ENCODE peak calls at places on chromosomes 6 and 20, in five cellular contexts. One of them, this sample, is unnamed. For H3K4me1, the result is how much of the 10 kb centered on the place peaks cover.

GRCh38 chr20:38555395-38555794 is 25.6 kb upstream of the ADIG start:
- DNase-seq in endodermal cell: no peak
- DNase-seq in GM23248: no peak
- DNase-seq in stomach: no peak
- DNase-seq in cardiac muscle cell: no peak
- DNase-seq in this sample: no peak

GRCh38 chr20:53413188-53413631 is 180.4 kb downstream of the ZNF217 start:
- DNase-seq in endodermal cell: peak
- DNase-seq in GM23248: no peak
- DNase-seq in stomach: peak
- DNase-seq in cardiac muscle cell: no peak
- DNase-seq in this sample: peak

GRCh38 chr6:14452567-14453527 is 335.3 kb downstream of the CD83 start:
- DNase-seq in endodermal cell: no peak
- DNase-seq in GM23248: no peak
- DNase-seq in stomach: no peak
- DNase-seq in cardiac muscle cell: no peak
- DNase-seq in this sample: no peak

GRCh38 chr6:12490904-12491571 is 200.9 kb downstream of the EDN1 start:
- DNase-seq in endodermal cell: no peak
- DNase-seq in GM23248: peak
- DNase-seq in stomach: no peak
- DNase-seq in cardiac muscle cell: peak
- DNase-seq in this sample: no peak

GRCh38 chr6:132190815-132191175 is 210.5 kb downstream of the MOXD1 start:
- DNase-seq in endodermal cell: no peak
- DNase-seq in GM23248: peak
- DNase-seq in stomach: no peak
- DNase-seq in cardiac muscle cell: peak
- DNase-seq in this sample: no peak

GRCh38 chr20:45098096-45098773 is 2.7 kb downstream of the KCNS1 start:
- DNase-seq in endodermal cell: peak
- DNase-seq in GM23248: peak
- DNase-seq in stomach: peak
- DNase-seq in cardiac muscle cell: peak
- DNase-seq in this sample: peak

GRCh38 chr6:10403385-10404106 is 11.3 kb downstream of the TFAP2A start:
- DNase-seq in endodermal cell: no peak
- DNase-seq in GM23248: peak
- DNase-seq in stomach: no peak
- DNase-seq in cardiac muscle cell: peak
- DNase-seq in this sample: no peak

GRCh38 chr6:132188865-132189264 is 212.4 kb downstream of the MOXD1 start:
- DNase-seq in endodermal cell: no peak
- DNase-seq in GM23248: peak
- DNase-seq in stomach: no peak
- DNase-seq in cardiac muscle cell: peak
- DNase-seq in this sample: no peak

GRCh38 chr6:159438106-159438505 is 254.9 kb downstream of the SOD2 start:
- DNase-seq in endodermal cell: no peak
- DNase-seq in GM23248: no peak
- DNase-seq in stomach: no peak
- DNase-seq in cardiac muscle cell: no peak
- DNase-seq in this sample: no peak

GRCh38 chr6:155883741-155884140 is 428.1 kb upstream of the NOX3 start:
- DNase-seq in endodermal cell: no peak
- DNase-seq in GM23248: peak
- DNase-seq in stomach: no peak
- DNase-seq in cardiac muscle cell: peak
- DNase-seq in this sample: no peak

GRCh38 chr6:138184230-138184629 is 22.5 kb downstream of the ARFGEF3 start:
- DNase-seq in endodermal cell: no peak
- DNase-seq in GM23248: no peak
- DNase-seq in stomach: no peak
- DNase-seq in cardiac muscle cell: no peak
- DNase-seq in this sample: no peak

GRCh38 chr6:20569000-20569610 is 34.8 kb downstream of the CDKAL1 start:
- DNase-seq in endodermal cell: no peak
- DNase-seq in GM23248: peak
- DNase-seq in stomach: no peak
- DNase-seq in cardiac muscle cell: no peak
- DNase-seq in this sample: no peak

GRCh38 chr20:2109425-2110210 is 8.0 kb downstream of the STK35 start:
- DNase-seq in endodermal cell: no peak
- DNase-seq in GM23248: peak
- DNase-seq in stomach: peak
- DNase-seq in cardiac muscle cell: peak
- DNase-seq in this sample: peak

GRCh38 chr6:133817460-133818047 is 71.4 kb upstream of the TCF21 start:
- DNase-seq in endodermal cell: peak
- DNase-seq in GM23248: no peak
- DNase-seq in stomach: no peak
- DNase-seq in cardiac muscle cell: no peak
- DNase-seq in this sample: no peak

GRCh38 chr6:54913211-54913610 is 66.6 kb downstream of the FAM83B start:
- DNase-seq in endodermal cell: no peak
- DNase-seq in GM23248: no peak
- DNase-seq in stomach: no peak
- DNase-seq in cardiac muscle cell: no peak
- DNase-seq in this sample: no peak

GRCh38 chr20:3276400-3277015 is 37.5 kb upstream of the SLC4A11 start:
- DNase-seq in endodermal cell: peak
- DNase-seq in GM23248: peak
- DNase-seq in stomach: no peak
- DNase-seq in cardiac muscle cell: peak
- DNase-seq in this sample: peak

GRCh38 chr6:156087487-156087886 is 631.8 kb upstream of the NOX3 start:
- DNase-seq in endodermal cell: no peak
- DNase-seq in GM23248: no peak
- DNase-seq in stomach: no peak
- DNase-seq in cardiac muscle cell: no peak
- DNase-seq in this sample: no peak

GRCh38 chr6:44569931-44570385 is 182.5 kb downstream of the CDC5L start:
- DNase-seq in endodermal cell: peak
- DNase-seq in GM23248: peak
- DNase-seq in stomach: no peak
- DNase-seq in cardiac muscle cell: peak
- DNase-seq in this sample: no peak

GRCh38 chr6:132330759-132331158 is 70.5 kb downstream of the MOXD1 start:
- DNase-seq in endodermal cell: no peak
- DNase-seq in GM23248: no peak
- DNase-seq in stomach: no peak
- DNase-seq in cardiac muscle cell: no peak
- DNase-seq in this sample: no peak

GRCh38 chr6:41593451-41594238 is 44.6 kb upstream of the MDFI start:
- DNase-seq in endodermal cell: no peak
- DNase-seq in GM23248: no peak
- DNase-seq in stomach: no peak
- DNase-seq in cardiac muscle cell: no peak
- DNase-seq in this sample: no peak

GRCh38 chr6:151452750-151453427 is 963 bp upstream of the RMND1 start:
- DNase-seq in endodermal cell: no peak
- DNase-seq in GM23248: peak
- DNase-seq in stomach: peak
- DNase-seq in cardiac muscle cell: peak
- DNase-seq in this sample: peak

GRCh38 chr6:132161283-132161682 is 210.1 kb upstream of the CCN2 start:
- DNase-seq in endodermal cell: peak
- DNase-seq in GM23248: peak
- DNase-seq in stomach: no peak
- DNase-seq in cardiac muscle cell: peak
- DNase-seq in this sample: peak

GRCh38 chr6:127952831-127953230 is 52.0 kb upstream of the THEMIS start:
- DNase-seq in endodermal cell: no peak
- DNase-seq in GM23248: peak
- DNase-seq in stomach: no peak
- DNase-seq in cardiac muscle cell: no peak
- DNase-seq in this sample: no peak

GRCh38 chr6:56540950-56541600 is 101.6 kb downstream of the DST start:
- DNase-seq in endodermal cell: no peak
- DNase-seq in GM23248: peak
- DNase-seq in stomach: no peak
- DNase-seq in cardiac muscle cell: no peak
- DNase-seq in this sample: peak

GRCh38 chr6:1313755-1314503 is 2.0 kb downstream of the FOXQ1 start:
- DNase-seq in endodermal cell: peak
- DNase-seq in GM23248: peak
- DNase-seq in stomach: peak
- DNase-seq in cardiac muscle cell: no peak
- DNase-seq in this sample: peak

GRCh38 chr6:134035823-134036296 is 16.6 kb downstream of the SLC2A12 start:
- DNase-seq in endodermal cell: no peak
- DNase-seq in GM23248: peak
- DNase-seq in stomach: peak
- DNase-seq in cardiac muscle cell: peak
- DNase-seq in this sample: peak

GRCh38 chr6:6884193-6884627 is 223.6 kb upstream of the RREB1 start:
- DNase-seq in endodermal cell: no peak
- DNase-seq in GM23248: peak
- DNase-seq in stomach: no peak
- DNase-seq in cardiac muscle cell: peak
- DNase-seq in this sample: no peak

DNA sequence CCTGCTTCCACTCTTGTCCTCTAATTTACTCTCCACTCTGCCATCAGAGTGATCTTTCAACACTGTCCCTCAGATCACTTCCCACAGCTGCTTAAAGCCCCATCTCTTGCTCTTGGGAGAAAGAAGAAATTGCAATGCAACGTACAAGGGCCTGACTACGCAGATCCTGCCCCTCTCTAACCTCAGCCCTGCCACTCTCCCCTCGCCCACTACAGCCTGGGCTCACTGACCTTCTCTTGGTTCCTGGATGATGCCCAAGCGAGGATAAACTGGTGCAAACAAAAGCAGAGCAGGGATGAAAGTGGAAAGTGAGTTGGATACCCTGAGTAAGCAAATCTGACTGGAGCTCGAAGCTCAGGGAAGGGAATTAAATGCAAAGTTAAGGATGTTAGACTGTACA is 92.9 kb downstream of the MAP3K5 start:
- DNase-seq in endodermal cell: no peak
- DNase-seq in GM23248: no peak
- DNase-seq in stomach: no peak
- DNase-seq in cardiac muscle cell: no peak
- DNase-seq in this sample: no peak
- H3K4me1 ChIP-seq in endodermal cell: under half
- H3K4me1 ChIP-seq in GM23248: under half
- H3K4me1 ChIP-seq in stomach: half or more
- H3K4me1 ChIP-seq in cardiac muscle cell: under half
- H3K4me1 ChIP-seq in this sample: under half

GRCh38 chr6:37835923-37836322 is 16.4 kb downstream of the ZFAND3 start:
- DNase-seq in endodermal cell: no peak
- DNase-seq in GM23248: no peak
- DNase-seq in stomach: no peak
- DNase-seq in cardiac muscle cell: no peak
- DNase-seq in this sample: no peak

GRCh38 chr6:37840143-37840939 is 20.8 kb downstream of the ZFAND3 start:
- DNase-seq in endodermal cell: no peak
- DNase-seq in GM23248: no peak
- DNase-seq in stomach: no peak
- DNase-seq in cardiac muscle cell: no peak
- DNase-seq in this sample: no peak

GRCh38 chr6:37838209-37838921 is 18.8 kb downstream of the ZFAND3 start:
- DNase-seq in endodermal cell: no peak
- DNase-seq in GM23248: peak
- DNase-seq in stomach: no peak
- DNase-seq in cardiac muscle cell: peak
- DNase-seq in this sample: no peak

GRCh38 chr6:37845026-37845911 is 25.7 kb downstream of the ZFAND3 start:
- DNase-seq in endodermal cell: no peak
- DNase-seq in GM23248: no peak
- DNase-seq in stomach: no peak
- DNase-seq in cardiac muscle cell: no peak
- DNase-seq in this sample: peak

GRCh38 chr6:37840940-37841300 is 21.4 kb downstream of the ZFAND3 start:
- DNase-seq in endodermal cell: no peak
- DNase-seq in GM23248: no peak
- DNase-seq in stomach: no peak
- DNase-seq in cardiac muscle cell: no peak
- DNase-seq in this sample: no peak
- H3K27ac ChIP-seq in endodermal cell: no peak
- H3K27ac ChIP-seq in GM23248: no peak
- H3K27ac ChIP-seq in stomach: no peak
- H3K27ac ChIP-seq in cardiac muscle cell: no peak
- H3K27ac ChIP-seq in this sample: no peak

DNA sequence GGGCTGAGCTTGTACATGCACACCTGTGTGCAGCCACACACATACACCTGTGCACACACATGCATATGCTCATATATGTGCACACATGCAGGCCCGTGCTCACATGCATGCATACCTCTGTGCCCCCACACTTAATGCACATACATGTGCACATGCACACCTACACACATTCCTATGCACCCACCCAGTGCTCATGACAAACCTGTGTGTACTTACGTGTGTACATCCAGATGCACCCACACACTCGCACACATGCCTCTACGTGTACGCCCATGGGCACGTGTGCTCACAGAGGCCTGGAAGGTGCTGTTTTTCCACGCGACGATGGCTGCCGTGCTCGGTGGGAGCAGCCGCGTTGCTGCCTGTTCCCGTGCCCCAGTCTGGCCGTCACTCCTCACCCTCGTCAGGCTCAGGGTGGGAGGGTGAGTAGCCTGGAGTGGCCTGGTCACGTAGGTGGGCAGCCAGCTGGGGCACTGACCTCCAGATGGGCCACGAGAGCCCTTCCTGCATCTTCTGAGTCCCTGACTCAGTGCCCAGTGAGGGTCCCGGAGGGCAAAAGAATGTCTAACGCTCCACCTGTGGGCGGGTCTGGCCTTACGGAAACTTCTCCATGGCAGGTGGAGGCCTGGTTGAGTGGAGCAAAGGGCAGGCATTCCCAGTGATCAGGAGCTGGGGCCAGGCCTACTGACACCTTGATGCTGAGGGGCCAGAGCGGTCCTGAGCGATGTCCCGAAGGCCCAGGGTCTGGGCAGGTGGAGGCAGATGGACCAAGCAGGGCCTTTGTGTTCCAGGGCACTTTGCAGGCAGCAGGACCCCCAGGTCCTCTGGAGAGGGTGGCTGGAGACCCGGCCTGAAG is 8.0 kb upstream of the GATA5 start:
- DNase-seq in endodermal cell: no peak
- DNase-seq in GM23248: no peak
- DNase-seq in stomach: no peak
- DNase-seq in cardiac muscle cell: no peak
- DNase-seq in this sample: peak
- H3K4me1 ChIP-seq in endodermal cell: half or more
- H3K4me1 ChIP-seq in GM23248: under half
- H3K4me1 ChIP-seq in stomach: half or more
- H3K4me1 ChIP-seq in cardiac muscle cell: half or more
- H3K4me1 ChIP-seq in this sample: under half

DNA sequence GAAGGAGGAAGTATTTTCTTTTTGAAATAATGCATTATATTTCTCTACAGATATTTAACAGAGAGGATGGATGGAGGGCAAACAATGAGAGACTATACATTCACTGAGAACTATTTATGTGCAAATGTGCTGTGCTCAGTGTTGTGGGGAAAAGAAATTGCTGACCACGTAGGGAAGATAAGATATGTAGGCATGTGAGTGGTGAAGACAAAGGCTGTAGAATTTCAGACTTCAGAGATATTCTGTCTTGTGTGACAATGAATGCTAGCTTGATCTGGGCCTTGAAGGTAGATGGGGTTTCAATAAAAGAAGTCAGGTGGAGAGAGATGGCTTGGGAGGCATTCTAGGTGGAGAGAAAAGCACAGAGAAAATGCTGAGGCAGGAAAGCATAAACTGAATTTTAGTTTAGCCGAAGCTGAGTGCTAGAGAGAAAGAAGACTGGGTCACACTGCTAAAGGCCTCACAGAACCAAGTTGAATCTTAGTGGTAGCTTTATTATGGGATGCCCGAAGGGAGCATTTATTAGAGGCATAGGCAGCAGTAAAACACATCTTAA is 56.9 kb upstream of the EEF1A1 start:
- DNase-seq in endodermal cell: no peak
- DNase-seq in GM23248: no peak
- DNase-seq in stomach: no peak
- DNase-seq in cardiac muscle cell: peak
- DNase-seq in this sample: no peak
- H3K27ac ChIP-seq in endodermal cell: peak
- H3K27ac ChIP-seq in GM23248: no peak
- H3K27ac ChIP-seq in stomach: no peak
- H3K27ac ChIP-seq in cardiac muscle cell: peak
- H3K27ac ChIP-seq in this sample: no peak

This sample was measured in small intestine.